ENCODE peak calls at places on chromosomes 12 and 14, in seven cellular contexts. A, J, C, E, N, W and L are unnamed samples.

GRCh38 chr14:36091096-36091495 is 85.4 kb downstream of the PTCSC3 start:
- DNase-seq in A (peak), J (no peak), C (no peak), E (peak), N (no peak), W (peak), L (no peak)

GRCh38 chr12:27338473-27338872 is 5.8 kb downstream of the BMAL2 start:
- DNase-seq in A (no peak), J (peak), C (no peak), E (no peak), N (no peak), W (no peak), L (no peak)

GRCh38 chr14:89242871-89243270 is 174.2 kb downstream of the FOXN3 start:
- DNase-seq in A (no peak), J (no peak), C (no peak), E (no peak), N (no peak), W (no peak), L (no peak)

GRCh38 chr14:23930742-23931141 is 22.8 kb upstream of the DHRS4 start:
- DNase-seq in A (no peak), J (no peak), C (no peak), E (no peak), N (no peak), W (no peak), L (no peak)

GRCh38 chr12:42892702-42893101 is 303.2 kb upstream of the PRICKLE1 start:
- DNase-seq in A (no peak), J (no peak), C (no peak), E (no peak), N (no peak), W (no peak), L (no peak)

GRCh38 chr12:98182791-98183190 is 332.6 kb upstream of the TMPO start:
- DNase-seq in A (no peak), J (no peak), C (no peak), E (no peak), N (no peak), W (no peak), L (no peak)

GRCh38 chr12:93978553-93978952 is 169.8 kb upstream of the PLXNC1 start:
- DNase-seq in A (no peak), J (no peak), C (no peak), E (no peak), N (no peak), W (peak), L (no peak)

GRCh38 chr12:52789637-52790426 is 6.1 kb downstream of the KRT3 start:
- DNase-seq in A (peak), J (no peak), C (no peak), E (peak), N (no peak), W (no peak), L (no peak)

GRCh38 chr12:8609061-8609570 is 3.5 kb downstream of the AICDA start:
- DNase-seq in A (peak), J (peak), C (no peak), E (peak), N (no peak), W (peak), L (peak)

GRCh38 chr12:106037524-106038298 is 101.0 kb downstream of the NUAK1 start:
- DNase-seq in A (no peak), J (no peak), C (no peak), E (no peak), N (no peak), W (no peak), L (no peak)

GRCh38 chr14:63605041-63605532 is 36.6 kb downstream of the WDR89 start:
- DNase-seq in A (no peak), J (no peak), C (no peak), E (no peak), N (no peak), W (peak), L (no peak)

GRCh38 chr12:106586803-106587684 is 4.2 kb downstream of the RFX4 start:
- DNase-seq in A (peak), J (no peak), C (no peak), E (no peak), N (no peak), W (no peak), L (no peak)

GRCh38 chr12:114682101-114682919 is 1.7 kb downstream of the TBX3 start:
- DNase-seq in A (no peak), J (no peak), C (no peak), E (no peak), N (no peak), W (no peak), L (no peak)

GRCh38 chr12:119372540-119372939 is 38.0 kb downstream of the CCDC60 start:
- DNase-seq in A (no peak), J (peak), C (no peak), E (peak), N (peak), W (no peak), L (no peak)

GRCh38 chr14:23060536-23061260 is 3.4 kb upstream of the CDH24 start:
- DNase-seq in A (no peak), J (no peak), C (no peak), E (no peak), N (peak), W (no peak), L (no peak)

GRCh38 chr12:54232790-54233189 is 44.0 kb upstream of the SMUG1 start:
- DNase-seq in A (no peak), J (no peak), C (no peak), E (no peak), N (no peak), W (peak), L (no peak)

GRCh38 chr12:76921072-76921471 is 42.3 kb upstream of the CSRP2 start:
- DNase-seq in A (no peak), J (no peak), C (no peak), E (no peak), N (no peak), W (no peak), L (no peak)

GRCh38 chr12:105461276-105461975 is 130.9 kb downstream of the C12orf75 start:
- DNase-seq in A (no peak), J (no peak), C (no peak), E (no peak), N (no peak), W (no peak), L (no peak)

GRCh38 chr12:47905313-47905730 is 528 bp upstream of the VDR start:
- DNase-seq in A (peak), J (peak), C (peak), E (no peak), N (peak), W (no peak), L (no peak)

GRCh38 chr12:78101181-78101876 is 270.6 kb downstream of the NAV3 start:
- DNase-seq in A (no peak), J (no peak), C (no peak), E (no peak), N (no peak), W (no peak), L (no peak)

GRCh38 chr14:93538411-93538810 is 107.7 kb downstream of the UNC79 start:
- DNase-seq in A (peak), J (peak), C (no peak), E (peak), N (no peak), W (no peak), L (no peak)

GRCh38 chr12:39638178-39638577 is 18.6 kb upstream of the ABCD2 start:
- DNase-seq in A (no peak), J (no peak), C (no peak), E (no peak), N (no peak), W (no peak), L (no peak)

GRCh38 chr12:7019043-7019569 is 830 bp upstream of the LPCAT3 start:
- DNase-seq in A (no peak), J (no peak), C (no peak), E (no peak), N (no peak), W (no peak), L (no peak)

DNA sequence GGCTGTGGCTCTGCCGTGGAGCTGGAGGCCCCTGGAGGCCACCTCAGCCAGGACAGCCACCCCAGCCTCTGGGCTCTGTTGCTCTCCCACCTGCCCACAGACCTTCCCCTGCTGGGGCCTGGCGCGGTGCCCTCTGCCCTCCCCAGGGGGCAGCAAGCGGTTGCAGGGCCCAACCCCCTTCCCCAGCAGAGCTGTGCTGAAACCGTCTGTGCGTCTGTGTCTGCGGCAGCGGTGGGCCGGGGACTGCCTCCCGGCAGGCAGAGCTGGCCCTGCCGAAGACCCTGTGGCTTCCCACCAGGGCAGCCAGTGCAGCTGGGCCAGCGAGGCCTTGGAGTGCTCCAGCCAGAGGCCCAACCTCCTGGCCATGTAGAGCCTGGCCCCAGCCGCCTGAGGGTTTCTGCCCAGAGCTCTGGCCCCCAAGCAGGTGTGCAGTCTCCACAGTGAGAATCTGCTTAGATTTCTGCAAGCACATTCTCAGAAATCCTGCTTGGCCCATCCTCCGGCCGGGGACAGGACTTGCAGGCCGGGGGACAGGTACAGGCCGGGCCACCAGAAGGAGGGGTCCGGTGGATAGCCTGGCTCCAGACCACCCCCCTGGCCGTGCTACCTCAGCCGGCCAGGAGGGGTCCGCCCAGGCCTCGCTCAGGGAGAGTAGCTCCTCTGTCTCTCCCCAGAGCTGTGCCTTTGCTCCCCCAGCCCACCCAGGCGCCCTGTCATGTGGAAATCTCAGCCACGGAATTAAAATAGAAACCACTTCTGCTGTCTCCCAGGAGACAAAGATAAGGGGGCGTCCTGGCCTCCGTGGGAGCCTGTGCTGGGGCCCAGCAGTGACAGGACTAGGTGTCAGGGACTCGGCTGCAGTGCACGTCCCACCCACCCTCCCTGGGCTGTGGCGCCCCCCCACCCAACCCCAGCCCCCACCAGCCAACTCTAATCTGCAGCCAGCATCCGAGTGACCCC is 3.5 kb upstream of the CRIP2 start:
- DNase-seq in A (no peak), J (no peak), C (no peak), E (no peak), N (no peak), W (no peak), L (no peak)
- TF ChIP-seq CTCF in A (peak), J (no peak), C (no peak), E (no peak), N (no peak), W (no peak), L (no peak)

GRCh38 chr12:14892726-14893442 is 7.2 kb upstream of the MGP start:
- DNase-seq in A (no peak), J (peak), C (no peak), E (peak), N (no peak), W (peak), L (no peak)
- TF ChIP-seq CTCF in A (no peak), J (no peak), C (no peak), E (no peak), N (no peak), W (peak), L (peak)

DNA sequence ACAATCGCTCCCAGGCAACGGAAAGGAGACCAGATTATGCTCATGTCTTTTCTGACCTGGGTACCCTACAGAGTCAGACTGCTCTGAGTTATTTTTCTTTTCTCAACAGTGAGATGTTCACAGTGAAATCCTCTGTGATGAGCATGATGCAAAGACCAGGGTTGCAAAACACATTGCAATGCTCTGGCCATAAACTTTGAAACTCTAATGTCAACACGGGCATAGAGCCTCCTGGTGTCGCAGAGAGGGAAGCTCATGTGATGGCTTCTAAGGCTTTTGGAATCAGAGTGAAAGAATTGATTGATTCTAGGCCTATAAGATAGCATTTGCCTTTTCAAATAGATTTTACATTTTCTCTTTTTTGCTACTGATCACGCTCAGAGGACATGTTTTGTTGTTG is 193.4 kb downstream of the RASSF9 start:
- DNase-seq in A (no peak), J (peak), C (no peak), E (peak), N (no peak), W (peak), L (no peak)
- TF ChIP-seq CTCF in A (no peak), J (peak), C (no peak), E (no peak), N (no peak), W (peak), L (no peak)

DNA sequence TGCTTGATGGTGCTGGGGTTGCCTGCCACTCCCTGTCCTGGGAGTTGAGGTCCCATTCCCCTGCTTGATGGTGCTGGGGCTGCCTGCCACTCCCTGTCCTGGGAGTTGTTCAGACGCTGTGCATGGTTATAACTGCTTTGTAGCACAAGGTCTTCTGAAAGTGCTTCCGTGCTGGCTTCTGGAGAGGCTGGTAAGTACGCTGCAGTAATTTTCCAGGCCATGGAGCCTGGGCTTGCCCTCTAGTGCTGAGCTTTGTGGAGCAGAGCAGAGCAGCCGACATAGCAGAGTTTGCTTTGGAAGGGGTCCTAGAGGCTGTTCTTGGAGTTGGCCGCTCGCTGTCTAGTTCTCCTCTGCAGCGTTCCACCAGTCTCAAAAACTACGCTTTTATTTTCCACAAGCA is 6.3 kb downstream of the B4GALNT3 start:
- DNase-seq in A (no peak), J (no peak), C (no peak), E (no peak), N (no peak), W (no peak), L (no peak)
- TF ChIP-seq CTCF in A (no peak), J (no peak), C (no peak), E (no peak), N (no peak), W (no peak), L (no peak)

DNA sequence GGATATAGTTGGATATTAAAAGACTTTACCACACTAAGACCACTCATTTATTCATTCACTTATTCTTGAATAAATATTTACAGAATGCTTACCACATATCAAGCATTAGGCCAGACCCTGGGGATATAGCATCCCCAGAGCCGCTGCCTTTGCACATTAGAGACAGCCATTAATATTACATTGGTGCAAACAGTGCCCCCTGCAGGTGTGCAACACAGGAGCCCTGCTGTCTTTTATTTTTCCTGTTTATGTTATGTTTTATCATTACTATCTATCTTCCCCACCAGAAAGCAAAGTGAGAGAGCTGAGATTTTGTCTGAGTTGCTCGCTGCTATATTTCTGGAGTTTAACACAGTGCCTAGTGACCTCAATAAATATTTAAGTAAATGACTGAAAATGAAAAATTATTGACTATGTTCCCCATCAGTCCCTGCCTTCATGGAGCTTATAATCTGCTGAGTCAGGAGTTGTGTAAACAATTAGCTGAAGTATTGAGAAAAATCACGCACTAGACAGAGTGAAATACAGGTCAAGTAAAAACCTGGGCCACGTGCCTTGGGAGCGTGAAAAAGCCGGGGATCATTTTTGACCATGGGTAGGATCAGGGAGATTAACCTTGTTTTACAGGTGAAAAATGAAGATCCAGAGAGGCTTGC is 301.6 kb downstream of the PCNX1 start:
- DNase-seq in A (no peak), J (no peak), C (no peak), E (no peak), N (no peak), W (no peak), L (no peak)
- TF ChIP-seq CTCF in A (peak), J (no peak), C (no peak), E (no peak), N (no peak), W (no peak), L (peak)

GRCh38 chr12:69783365-69783764 is 41.7 kb upstream of the MYRFL start:
- DNase-seq in A (no peak), J (no peak), C (no peak), E (no peak), N (no peak), W (no peak), L (no peak)

DNA sequence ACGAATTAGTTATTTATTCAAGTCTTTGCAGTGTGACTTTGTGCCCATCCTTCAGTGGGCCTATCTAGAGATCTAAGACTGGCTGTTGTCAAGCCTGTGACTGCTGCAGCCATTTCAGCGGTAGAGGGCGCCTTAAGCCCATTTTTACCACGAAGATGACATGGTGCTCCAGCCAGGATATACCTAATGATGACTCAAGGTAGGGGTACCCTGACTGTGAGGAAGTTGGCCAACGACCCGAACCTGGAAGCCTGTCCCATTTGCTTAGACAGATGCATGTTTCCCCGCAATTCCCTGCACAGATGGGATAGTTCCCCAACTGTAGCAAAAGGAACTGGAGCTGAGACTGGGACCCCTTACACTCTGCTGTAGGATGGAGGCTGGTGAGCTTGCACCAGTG is 41.3 kb downstream of the RAB3IP start:
- DNase-seq in A (peak), J (no peak), C (no peak), E (peak), N (no peak), W (peak), L (no peak)
- TF ChIP-seq CTCF in A (peak), J (no peak), C (no peak), E (peak), N (no peak), W (peak), L (peak)

DNA sequence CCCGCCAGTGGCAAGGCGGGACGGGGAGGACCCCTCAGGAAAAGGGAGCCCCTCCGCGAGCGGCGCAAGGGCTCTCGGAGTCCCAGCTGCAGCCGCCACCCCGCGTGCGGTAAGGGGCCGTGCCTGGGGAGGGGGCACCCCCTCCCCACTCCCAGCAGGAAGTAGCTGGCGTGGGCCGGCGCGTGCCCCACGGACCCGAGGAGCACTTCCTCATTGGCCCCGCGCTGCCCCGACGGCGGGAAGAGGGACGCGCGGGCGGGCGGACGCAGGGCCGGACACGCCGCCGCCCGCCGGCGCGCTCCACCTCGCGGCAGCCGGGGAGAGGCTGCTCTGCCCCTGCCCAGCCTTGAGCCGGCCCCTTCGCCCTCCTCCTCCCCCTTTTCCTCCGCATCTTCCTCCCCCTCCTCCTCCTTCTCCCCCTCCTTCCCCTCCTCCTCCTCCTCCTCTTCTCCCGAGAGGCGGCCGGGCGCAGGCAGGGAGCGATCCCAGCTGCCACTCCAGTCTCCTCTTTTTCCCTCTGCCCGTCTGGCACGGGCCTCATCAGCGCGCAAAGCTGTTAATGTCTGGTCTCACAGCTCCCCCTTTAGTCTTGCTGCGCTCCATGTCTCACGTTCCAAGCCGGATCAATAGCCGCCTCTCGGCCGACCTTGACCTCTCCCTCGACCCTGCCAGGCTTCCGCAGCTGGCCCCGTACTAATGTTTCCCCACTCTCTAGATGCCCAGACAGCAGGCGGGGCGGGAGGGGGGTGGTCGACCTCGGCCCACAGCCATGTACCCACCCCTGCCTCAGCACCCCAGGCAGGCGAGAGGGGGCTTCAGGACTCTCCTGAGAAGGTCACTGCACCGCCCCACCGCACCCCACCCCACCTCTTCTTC is 2.6 kb upstream of the BCL11B start:
- DNase-seq in A (peak), J (peak), C (peak), E (peak), N (peak), W (peak), L (peak)
- TF ChIP-seq CTCF in A (no peak), J (peak), C (no peak), E (peak), N (no peak), W (no peak), L (peak)